ENCODE peak calls at places on chromosomes 13 and 19, in ten cellular contexts. L is SW480; Q is cardiac muscle cell; Z is stimulated activated CD4-positive, alpha-beta T cell treated with anti-CD3 and anti-CD28 coated beads, Interleukin-1b, Interleukin-23, amount 100 ng/mL, for 1 hour; S is epithelial cell of esophagus; T is activated CD4-positive, alpha-beta T cell treated with anti-CD3 and anti-CD28 coated beads for 36 hours; G is activated naive CD8-positive, alpha-beta T cell treated with anti-CD3 and anti-CD28 coated beads, Interleukin-2, amount 50 U/mL, for 16 hours; X is COLO829; K is glutamatergic neuron; D is thoracic aorta. I is an unnamed sample.

GRCh38 chr13:110644892-110645521 is 29.7 kb downstream of the NAXD start:
- DNase-seq in K (peak), S (peak), Q (peak), D (no peak), T (peak), X (no peak), L (peak), Z (peak), G (no peak), I (peak)

GRCh38 chr19:45601524-45602522 is at the start of gene GPR4:
- DNase-seq in Z (no peak), L (no peak), K (peak), T (no peak), X (no peak), Q (peak), S (no peak), D (no peak), G (no peak), I (peak)

GRCh38 chr19:1402411-1403070 is 1.2 kb upstream of the GAMT start:
- DNase-seq in K (no peak), G (no peak), Z (no peak), L (no peak), T (no peak), S (peak), X (no peak), Q (no peak), D (no peak), I (no peak)

GRCh38 chr19:49469828-49470614 is 4.0 kb upstream of the FLT3LG start:
- DNase-seq in Z (peak), K (peak), G (no peak), D (no peak), S (peak), Q (no peak), X (no peak), T (peak), L (no peak), I (no peak)

GRCh38 chr13:99432637-99433542 is 68.4 kb upstream of the TM9SF2 start:
- DNase-seq in X (no peak), K (no peak), T (peak), D (no peak), G (peak), Z (peak), S (peak), L (peak), Q (peak), I (peak)

GRCh38 chr19:18915639-18916038 is 3.5 kb downstream of the COPE start:
- DNase-seq in G (no peak), D (no peak), L (peak), K (peak), Z (no peak), X (no peak), S (peak), T (peak), Q (peak), I (peak)

GRCh38 chr19:18999896-19000620 is 33.3 kb downstream of the SUGP2 start:
- DNase-seq in G (no peak), K (peak), L (no peak), Z (no peak), Q (peak), T (no peak), X (no peak), D (no peak), S (peak), I (no peak)

GRCh38 chr13:33206425-33206824 is 79.1 kb downstream of the STARD13 start:
- DNase-seq in T (no peak), S (peak), G (no peak), X (no peak), Z (no peak), L (no peak), K (no peak), D (no peak), Q (no peak), I (no peak)

GRCh38 chr19:49761625-49762311 is 1.3 kb downstream of the TSKS start:
- DNase-seq in K (no peak), T (peak), S (no peak), L (no peak), X (no peak), Z (no peak), Q (peak), G (no peak), D (no peak), I (no peak)

GRCh38 chr13:35470671-35471465 is 5.6 kb downstream of the MAB21L1 start:
- DNase-seq in T (no peak), L (no peak), D (no peak), K (peak), Z (no peak), S (peak), X (no peak), Q (peak), G (no peak), I (peak)

GRCh38 chr19:10173527-10173926 is 21.2 kb downstream of the DNMT1 start:
- DNase-seq in G (no peak), Z (no peak), X (no peak), L (no peak), S (peak), Q (peak), D (no peak), T (no peak), K (no peak), I (no peak)

GRCh38 chr19:32976223-32976805 is 4.3 kb downstream of the FAAP24 start:
- DNase-seq in Z (peak), X (peak), K (peak), S (peak), T (peak), L (peak), Q (peak), G (peak), D (no peak), I (peak)

GRCh38 chr13:24083722-24084421 is 76.6 kb upstream of the SPATA13 start:
- DNase-seq in K (no peak), G (no peak), Z (no peak), T (no peak), L (no peak), Q (no peak), D (no peak), X (no peak), S (no peak), I (no peak)

GRCh38 chr13:43113603-43114002 is 90.2 kb downstream of the DNAJC15 start:
- DNase-seq in Z (no peak), T (no peak), X (no peak), Q (no peak), S (no peak), K (no peak), D (no peak), L (no peak), G (no peak), I (no peak)

GRCh38 chr19:10533656-10534386 is 9.9 kb upstream of the ATG4D start:
- DNase-seq in L (no peak), Z (no peak), K (no peak), Q (peak), S (peak), G (no peak), X (no peak), T (no peak), D (no peak), I (no peak)

GRCh38 chr19:16447015-16447384 is 24.8 kb downstream of the EPS15L1 start:
- DNase-seq in Z (no peak), Q (peak), S (peak), G (no peak), D (no peak), K (no peak), T (peak), X (peak), L (no peak), I (no peak)

GRCh38 chr13:110281736-110282135 is 25.2 kb downstream of the COL4A1 start:
- DNase-seq in T (no peak), X (no peak), Z (no peak), G (no peak), D (no peak), S (no peak), Q (no peak), L (no peak), K (no peak), I (no peak)

GRCh38 chr13:41802684-41803554 is 158.0 kb downstream of the VWA8 start:
- DNase-seq in Z (no peak), Q (peak), K (no peak), G (no peak), S (peak), L (no peak), D (no peak), X (no peak), T (peak), I (no peak)

GRCh38 chr19:54179262-54179587 is 6.3 kb upstream of the TMC4 start:
- DNase-seq in Q (no peak), D (no peak), K (no peak), L (no peak), Z (no peak), G (no peak), S (no peak), T (no peak), X (no peak), I (no peak)

GRCh38 chr19:16605552-16605951 is 22.5 kb downstream of the MED26 start:
- DNase-seq in Q (no peak), S (no peak), D (no peak), K (no peak), X (no peak), G (no peak), L (no peak), T (no peak), Z (no peak), I (no peak)

GRCh38 chr19:4524808-4525562 is 6.7 kb upstream of the PLIN4 start:
- DNase-seq in D (no peak), G (peak), Q (peak), T (peak), S (peak), X (peak), Z (peak), K (peak), L (no peak), I (peak)

GRCh38 chr13:113848020-113848419 is 15.9 kb downstream of the GAS6 start:
- DNase-seq in X (no peak), T (no peak), K (no peak), Q (no peak), L (no peak), D (no peak), G (no peak), Z (no peak), S (no peak), I (no peak)

GRCh38 chr19:16213076-16213475 is 15.4 kb downstream of the AP1M1 start:
- DNase-seq in Q (peak), L (no peak), D (no peak), G (no peak), Z (no peak), T (no peak), S (no peak), K (no peak), X (no peak), I (no peak)

GRCh38 chr19:33644284-33644836 is 22.6 kb downstream of the CHST8 start:
- DNase-seq in K (no peak), X (no peak), T (no peak), L (no peak), G (no peak), D (no peak), Z (no peak), Q (no peak), S (no peak), I (no peak)

GRCh38 chr13:105519766-105520165 is 1015.7 kb downstream of the EFNB2 start:
- DNase-seq in K (no peak), T (no peak), Z (no peak), S (no peak), G (no peak), D (no peak), Q (no peak), L (no peak), X (no peak), I (no peak)

GRCh38 chr19:57841364-57841763 is 8.3 kb upstream of the ZNF587 start:
- DNase-seq in S (no peak), L (no peak), G (no peak), D (no peak), T (no peak), Q (no peak), X (no peak), K (no peak), Z (no peak), I (no peak)

I was measured in nephron progenitor cell.